ENCODE peak calls at places on chromosomes 16 and 17, in nine cellular contexts. Y is stimulated activated CD4-positive, alpha-beta T cell treated with anti-CD3 and anti-CD28 coated beads, Interleukin-15, amount 100 ng/mL, for 1 hour; S is KBM-7; O is H1; E is T-helper 1 cell; G is NCI-H748 treated with DMSO at 0.1 percent for 48 hours; D is NCI-H524 treated with DMSO at 0.1 percent for 48 hours; L is heart right ventricle; X is GM18507. Z is an unnamed sample.

GRCh38 chr17:63082273-63082861 is 116.3 kb downstream of the TANC2 start:
- DNase-seq in Y (no peak), S (peak), O (no peak), E (no peak), G (no peak), D (no peak), L (no peak), X (no peak), Z (no peak)

GRCh38 chr17:58303981-58304734 is 23.4 kb upstream of the MPO start:
- DNase-seq in Y (peak), S (peak), O (peak), E (peak), G (peak), D (peak), L (no peak), X (peak), Z (peak)

GRCh38 chr16:78133919-78134318 is 34.5 kb downstream of the WWOX start:
- DNase-seq in Y (no peak), S (no peak), O (no peak), E (no peak), G (peak), D (no peak), L (no peak), X (no peak), Z (no peak)

GRCh38 chr16:29714396-29714795 is 31.4 kb downstream of the C16orf54 start:
- DNase-seq in Y (no peak), S (no peak), O (no peak), E (no peak), G (no peak), D (no peak), L (no peak), X (no peak), Z (no peak)

GRCh38 chr17:81126281-81127132 is 38.8 kb upstream of the PVALEF start:
- DNase-seq in Y (no peak), S (no peak), O (no peak), E (no peak), G (no peak), D (no peak), L (no peak), X (no peak), Z (no peak)

GRCh38 chr17:55895112-55895759 is 144.4 kb downstream of the PCTP start:
- DNase-seq in Y (no peak), S (no peak), O (no peak), E (no peak), G (no peak), D (no peak), L (no peak), X (no peak), Z (no peak)

GRCh38 chr16:67013823-67014640 is 14.9 kb upstream of the CBFB start:
- DNase-seq in Y (peak), S (peak), O (peak), E (peak), G (peak), D (no peak), L (peak), X (no peak), Z (peak)

GRCh38 chr16:19481291-19481690 is 40.6 kb downstream of the GDE1 start:
- DNase-seq in Y (no peak), S (no peak), O (no peak), E (no peak), G (no peak), D (no peak), L (no peak), X (no peak), Z (no peak)

GRCh38 chr17:51739245-51739886 is 419.1 kb downstream of the CA10 start:
- DNase-seq in Y (no peak), S (no peak), O (no peak), E (no peak), G (peak), D (peak), L (no peak), X (no peak), Z (no peak)

GRCh38 chr17:37744961-37745800 is at the start of gene HNF1B:
- DNase-seq in Y (no peak), S (no peak), O (peak), E (no peak), G (no peak), D (no peak), L (no peak), X (no peak), Z (no peak)

GRCh38 chr16:17266606-17267313 is 204.0 kb downstream of the XYLT1 start:
- DNase-seq in Y (no peak), S (no peak), O (no peak), E (no peak), G (peak), D (no peak), L (no peak), X (no peak), Z (no peak)

GRCh38 chr16:75502916-75503605 is 7.8 kb upstream of the CHST6 start:
- DNase-seq in Y (no peak), S (no peak), O (no peak), E (no peak), G (no peak), D (no peak), L (no peak), X (no peak), Z (no peak)

GRCh38 chr17:21131090-21131616 is 4.4 kb downstream of the DHRS7B start:
- DNase-seq in Y (no peak), S (no peak), O (no peak), E (no peak), G (no peak), D (no peak), L (no peak), X (no peak), Z (no peak)

GRCh38 chr17:20266806-20267458 is 200.4 kb downstream of the LGALS9B start:
- DNase-seq in Y (no peak), S (no peak), O (no peak), E (no peak), G (peak), D (peak), L (no peak), X (no peak), Z (no peak)

GRCh38 chr17:1455291-1455747 is 713 bp downstream of the CRK start:
- DNase-seq in Y (peak), S (peak), O (peak), E (peak), G (peak), D (no peak), L (peak), X (no peak), Z (peak)

GRCh38 chr17:47159315-47159714 is 29.8 kb downstream of the CDC27 start:
- DNase-seq in Y (no peak), S (no peak), O (no peak), E (no peak), G (no peak), D (no peak), L (no peak), X (no peak), Z (no peak)

GRCh38 chr16:50296807-50297206 is 30.5 kb downstream of the ADCY7 start:
- DNase-seq in Y (no peak), S (no peak), O (no peak), E (no peak), G (no peak), D (no peak), L (no peak), X (no peak), Z (no peak)